ENCODE peak calls at places on chromosomes 4 and X, in seven cellular contexts. S is mesendoderm, H is mesenchymal stem cell, T is IMR-90, Z is trophoblast cell, E is H9, Y is H1. V is an unnamed sample.

GRCh38 chr4:38266616-38267015 is 306.4 kb downstream of the PTTG2 start:
- DNase-seq in S (no peak), H (peak), T (peak), Z (peak), E (no peak), Y (no peak), V (no peak)

GRCh38 chr4:1721666-1722550 is 587 bp downstream of the TACC3 start:
- DNase-seq in S (no peak), H (no peak), T (no peak), Z (no peak), E (peak), Y (no peak), V (no peak)

GRCh38 chr4:15587649-15588048 is 67.5 kb downstream of the FBXL5 start:
- DNase-seq in S (no peak), H (no peak), T (no peak), Z (no peak), E (no peak), Y (no peak), V (no peak)

GRCh38 chr4:140866492-140867005 is 110.4 kb upstream of the TBC1D9 start:
- DNase-seq in S (no peak), H (no peak), T (no peak), Z (no peak), E (no peak), Y (no peak), V (peak)

GRCh38 chr4:60389636-60390035 is 810.5 kb upstream of the ADGRL3 start:
- DNase-seq in S (peak), H (no peak), T (no peak), Z (no peak), E (no peak), Y (no peak), V (no peak)

GRCh38 chr4:95675623-95676022 is 126.8 kb upstream of the UNC5C start:
- DNase-seq in S (no peak), H (no peak), T (no peak), Z (no peak), E (no peak), Y (no peak), V (no peak)

GRCh38 chrX:9788908-9789307 is 2.7 kb downstream of the SHROOM2 start:
- DNase-seq in S (no peak), H (peak), T (peak), Z (no peak), E (no peak), Y (no peak), V (no peak)

GRCh38 chr4:101355246-101355645 is 7.9 kb upstream of the PPP3CA start:
- DNase-seq in S (no peak), H (no peak), T (no peak), Z (no peak), E (no peak), Y (no peak), V (no peak)

GRCh38 chr4:6134612-6135220 is 65.6 kb downstream of the JAKMIP1 start:
- DNase-seq in S (peak), H (no peak), T (no peak), Z (no peak), E (peak), Y (no peak), V (no peak)

GRCh38 chrX:43679778-43680177 is 23.7 kb downstream of the MAOA start:
- DNase-seq in S (no peak), H (no peak), T (no peak), Z (no peak), E (no peak), Y (no peak), V (no peak)

GRCh38 chr4:168619266-168619631 is 122.4 kb downstream of the PALLD start:
- DNase-seq in S (no peak), H (no peak), T (peak), Z (no peak), E (no peak), Y (no peak), V (no peak)

GRCh38 chr4:55658657-55659056 is 22.6 kb upstream of the NMU start:
- DNase-seq in S (no peak), H (no peak), T (no peak), Z (no peak), E (no peak), Y (no peak), V (no peak)

GRCh38 chr4:53515076-53515475 is 76.2 kb downstream of the LNX1 start:
- DNase-seq in S (no peak), H (no peak), T (no peak), Z (peak), E (no peak), Y (no peak), V (no peak)

GRCh38 chr4:23097251-23097650 is 404.5 kb downstream of the GBA3 start:
- DNase-seq in S (no peak), H (peak), T (peak), Z (no peak), E (no peak), Y (no peak), V (no peak)

GRCh38 chr4:119726505-119726904 is 97.9 kb upstream of the PDE5A start:
- DNase-seq in S (no peak), H (no peak), T (peak), Z (no peak), E (no peak), Y (no peak), V (no peak)

GRCh38 chr4:60201052-60201673 is 999.0 kb upstream of the ADGRL3 start:
- DNase-seq in S (peak), H (peak), T (peak), Z (peak), E (peak), Y (peak), V (peak)

GRCh38 chrX:100721328-100721727 is 10.6 kb downstream of the SYTL4 start:
- DNase-seq in S (no peak), H (no peak), T (no peak), Z (no peak), E (no peak), Y (no peak), V (no peak)

GRCh38 chrX:129360175-129360574 is 163.1 kb downstream of the SMARCA1 start:
- DNase-seq in S (peak), H (peak), T (peak), Z (peak), E (peak), Y (no peak), V (peak)

GRCh38 chrX:74085642-74086236 is 218.2 kb upstream of the ZCCHC13 start:
- DNase-seq in S (peak), H (peak), T (no peak), Z (peak), E (no peak), Y (no peak), V (no peak)

GRCh38 chrX:45840411-45840950 is 639.8 kb upstream of the DIPK2B start:
- DNase-seq in S (no peak), H (no peak), T (no peak), Z (no peak), E (no peak), Y (no peak), V (no peak)

GRCh38 chr4:78989697-78990270 is 50.5 kb upstream of the PAQR3 start:
- DNase-seq in S (no peak), H (no peak), T (no peak), Z (no peak), E (no peak), Y (no peak), V (no peak)

GRCh38 chr4:84495448-84496221 is 3.5 kb downstream of the NKX6-1 start:
- DNase-seq in S (no peak), H (no peak), T (no peak), Z (no peak), E (peak), Y (no peak), V (no peak)

GRCh38 chr4:184328022-184328736 is 110.5 kb upstream of the ENPP6 start:
- DNase-seq in S (no peak), H (no peak), T (no peak), Z (no peak), E (no peak), Y (no peak), V (no peak)

GRCh38 chr4:80071643-80072606 is 1.1 kb downstream of the ANTXR2 start:
- DNase-seq in S (peak), H (peak), T (peak), Z (peak), E (peak), Y (peak), V (peak)

GRCh38 chr4:128471576-128471975 is 184.0 kb upstream of the PGRMC2 start:
- DNase-seq in S (no peak), H (peak), T (no peak), Z (no peak), E (no peak), Y (no peak), V (no peak)

GRCh38 chr4:28555851-28556250 is 1695.2 kb downstream of the STIM2 start:
- DNase-seq in S (no peak), H (peak), T (peak), Z (no peak), E (no peak), Y (no peak), V (no peak)

GRCh38 chrX:3184176-3184930 is 143.1 kb downstream of the ARSF start:
- DNase-seq in S (no peak), H (peak), T (peak), Z (peak), E (no peak), Y (no peak), V (no peak)

GRCh38 chr4:181957088-181957487 is 286.1 kb upstream of the TENM3 start:
- DNase-seq in S (peak), H (peak), T (peak), Z (peak), E (no peak), Y (no peak), V (no peak)

GRCh38 chr4:118927976-118928375 is 39.3 kb downstream of the SYNPO2 start:
- DNase-seq in S (no peak), H (no peak), T (no peak), Z (no peak), E (no peak), Y (no peak), V (no peak)

GRCh38 chr4:1833307-1834046 is 22.5 kb downstream of the LETM1 start:
- DNase-seq in S (no peak), H (no peak), T (no peak), Z (no peak), E (no peak), Y (no peak), V (no peak)

GRCh38 chr4:54659213-54660144 is 1.7 kb downstream of the KIT start:
- DNase-seq in S (peak), H (peak), T (peak), Z (no peak), E (no peak), Y (no peak), V (peak)

GRCh38 chr4:54322817-54323417 is 93.8 kb downstream of the PDGFRA start:
- DNase-seq in S (peak), H (peak), T (peak), Z (peak), E (peak), Y (peak), V (peak)

GRCh38 chr4:170106899-170107298 is 17.1 kb upstream of the AADAT start:
- DNase-seq in S (peak), H (no peak), T (no peak), Z (no peak), E (no peak), Y (no peak), V (no peak)

GRCh38 chrX:27309406-27309805 is 153.7 kb downstream of the PPP4R3C start:
- DNase-seq in S (no peak), H (no peak), T (no peak), Z (no peak), E (no peak), Y (no peak), V (no peak)

GRCh38 chr4:185370291-185370690 is 25.4 kb downstream of the LRP2BP start:
- DNase-seq in S (peak), H (no peak), T (no peak), Z (no peak), E (no peak), Y (no peak), V (no peak)

GRCh38 chr4:78136109-78137081 is 79.3 kb downstream of the FRAS1 start:
- DNase-seq in S (no peak), H (no peak), T (no peak), Z (no peak), E (no peak), Y (no peak), V (no peak)

GRCh38 chr4:153451931-153452660 is 14.1 kb upstream of the TMEM131L start:
- DNase-seq in S (peak), H (peak), T (no peak), Z (no peak), E (peak), Y (peak), V (no peak)

GRCh38 chr4:153450545-153450917 is 15.6 kb upstream of the TMEM131L start:
- DNase-seq in S (no peak), H (no peak), T (no peak), Z (no peak), E (no peak), Y (no peak), V (no peak)

GRCh38 chr4:153449338-153449737 is 16.8 kb upstream of the TMEM131L start:
- DNase-seq in S (no peak), H (no peak), T (no peak), Z (no peak), E (no peak), Y (no peak), V (no peak)

GRCh38 chr4:153453455-153453854 is 12.7 kb upstream of the TMEM131L start:
- DNase-seq in S (no peak), H (no peak), T (no peak), Z (no peak), E (no peak), Y (no peak), V (no peak)

GRCh38 chr4:153452661-153453378 is 13.3 kb upstream of the TMEM131L start:
- DNase-seq in S (no peak), H (peak), T (no peak), Z (no peak), E (no peak), Y (no peak), V (no peak)
- H2BK120ac ChIP-seq in S (no peak), H (no peak), T (no peak), Z (no peak), E (no peak), Y (no peak), V (no peak)

GRCh38 chrX:153932220-153932915 is 2.5 kb downstream of the NAA10 start:
- DNase-seq in S (no peak), H (no peak), T (no peak), Z (no peak), E (no peak), Y (no peak), V (no peak)
- H2BK120ac ChIP-seq in S (no peak), H (no peak), T (no peak), Z (no peak), E (no peak), Y (no peak), V (no peak)

GRCh38 chr4:152029631-152030030 is 268.8 kb upstream of the GATB start:
- DNase-seq in S (no peak), H (no peak), T (no peak), Z (no peak), E (no peak), Y (no peak), V (no peak)

GRCh38 chr4:152033621-152034020 is 272.8 kb upstream of the GATB start:
- DNase-seq in S (no peak), H (no peak), T (peak), Z (no peak), E (no peak), Y (no peak), V (no peak)

GRCh38 chr4:152036626-152037025 is 275.8 kb upstream of the GATB start:
- DNase-seq in S (no peak), H (no peak), T (peak), Z (no peak), E (no peak), Y (no peak), V (no peak)

GRCh38 chr4:152028131-152028530 is 267.3 kb upstream of the GATB start:
- DNase-seq in S (no peak), H (no peak), T (no peak), Z (no peak), E (no peak), Y (no peak), V (no peak)

DNA sequence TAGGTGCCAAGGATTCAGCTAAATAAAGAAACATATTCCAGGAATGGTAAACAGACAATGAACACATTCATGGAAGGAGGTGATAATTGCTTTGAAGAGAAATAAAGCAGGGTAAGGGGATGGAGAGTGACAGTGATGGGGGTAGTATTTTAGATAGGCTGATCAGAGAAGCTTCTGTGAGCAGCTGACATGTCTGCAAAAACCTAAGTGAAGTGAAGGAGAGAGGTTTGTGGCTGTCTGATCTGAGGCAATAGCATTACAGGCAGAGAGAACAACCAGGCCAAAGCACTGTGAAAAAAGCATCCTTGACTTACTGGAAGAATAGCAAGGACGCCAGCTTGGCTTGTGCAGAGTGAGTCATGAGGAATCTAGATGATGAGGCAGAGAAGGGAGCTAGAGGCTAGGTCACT is 271.9 kb upstream of the GATB start:
- DNase-seq in S (no peak), H (peak), T (peak), Z (peak), E (no peak), Y (no peak), V (no peak)
- H2BK120ac ChIP-seq in S (no peak), H (no peak), T (peak), Z (no peak), E (no peak), Y (no peak), V (no peak)

DNA sequence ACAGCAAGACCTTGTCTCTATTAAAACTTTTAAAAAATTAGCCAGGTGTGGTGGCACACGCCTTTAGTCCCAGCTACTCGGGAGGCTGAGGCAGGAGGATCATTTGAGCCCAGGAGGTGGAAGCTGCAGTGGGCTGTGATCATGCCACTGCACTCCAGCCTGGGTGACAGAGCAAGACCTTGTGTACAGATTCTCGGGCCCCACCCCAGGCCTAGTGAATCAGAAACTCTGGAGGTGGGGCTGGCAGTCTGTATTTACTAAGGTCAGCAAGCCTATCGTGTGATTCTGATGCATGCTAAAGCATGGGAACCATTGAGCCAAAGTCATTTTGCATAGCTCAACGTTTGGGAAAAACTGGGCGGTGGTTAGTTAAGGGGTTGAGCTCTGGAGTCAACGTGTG is 3.5 kb downstream of the S100G start:
- DNase-seq in S (no peak), H (no peak), T (no peak), Z (no peak), E (no peak), Y (no peak), V (no peak)
- H2BK120ac ChIP-seq in S (no peak), H (no peak), T (peak), Z (no peak), E (no peak), Y (no peak), V (no peak)

GRCh38 chr4:186486172-186486571 is 69.2 kb downstream of the MTNR1A start:
- DNase-seq in S (no peak), H (no peak), T (peak), Z (no peak), E (no peak), Y (no peak), V (peak)

GRCh38 chr4:186485621-186486062 is 69.7 kb downstream of the MTNR1A start:
- DNase-seq in S (peak), H (peak), T (peak), Z (no peak), E (no peak), Y (no peak), V (peak)

GRCh38 chr4:186487726-186488125 is 67.6 kb downstream of the MTNR1A start:
- DNase-seq in S (no peak), H (no peak), T (no peak), Z (no peak), E (no peak), Y (no peak), V (no peak)

GRCh38 chr4:186481998-186482790 is 73.2 kb downstream of the MTNR1A start:
- DNase-seq in S (no peak), H (no peak), T (no peak), Z (no peak), E (peak), Y (no peak), V (no peak)

GRCh38 chr4:186483656-186484055 is 71.7 kb downstream of the MTNR1A start:
- DNase-seq in S (no peak), H (no peak), T (no peak), Z (no peak), E (no peak), Y (no peak), V (no peak)
- H2BK120ac ChIP-seq in S (no peak), H (no peak), T (no peak), Z (no peak), E (no peak), Y (no peak), V (no peak)

GRCh38 chrX:79089897-79090584 is 54.4 kb upstream of the GPR174 start:
- DNase-seq in S (no peak), H (no peak), T (no peak), Z (no peak), E (no peak), Y (no peak), V (no peak)
- H2BK120ac ChIP-seq in S (no peak), H (no peak), T (no peak), Z (no peak), E (no peak), Y (no peak), V (no peak)

DNA sequence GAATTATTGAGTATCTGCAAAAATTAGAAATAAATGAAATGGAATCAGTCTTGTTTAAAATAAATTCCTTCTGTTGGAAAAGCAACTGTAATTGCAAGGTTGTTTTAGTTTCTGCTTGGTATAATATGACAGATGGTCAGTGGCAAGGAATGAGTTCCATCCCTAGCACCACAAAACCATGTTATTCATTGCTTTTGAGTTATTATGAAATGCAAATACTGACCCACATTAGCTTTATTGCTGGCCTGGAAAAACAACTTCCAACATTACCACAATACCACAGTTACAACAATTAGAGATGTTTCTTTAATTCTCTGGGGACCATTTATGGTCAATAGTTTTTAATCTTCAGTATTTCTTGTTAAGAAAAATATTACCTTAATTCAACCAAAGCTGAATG is 194.4 kb downstream of the TMA16 start:
- DNase-seq in S (no peak), H (no peak), T (no peak), Z (no peak), E (no peak), Y (no peak), V (no peak)
- H2BK120ac ChIP-seq in S (no peak), H (no peak), T (no peak), Z (no peak), E (no peak), Y (no peak), V (no peak)

DNA sequence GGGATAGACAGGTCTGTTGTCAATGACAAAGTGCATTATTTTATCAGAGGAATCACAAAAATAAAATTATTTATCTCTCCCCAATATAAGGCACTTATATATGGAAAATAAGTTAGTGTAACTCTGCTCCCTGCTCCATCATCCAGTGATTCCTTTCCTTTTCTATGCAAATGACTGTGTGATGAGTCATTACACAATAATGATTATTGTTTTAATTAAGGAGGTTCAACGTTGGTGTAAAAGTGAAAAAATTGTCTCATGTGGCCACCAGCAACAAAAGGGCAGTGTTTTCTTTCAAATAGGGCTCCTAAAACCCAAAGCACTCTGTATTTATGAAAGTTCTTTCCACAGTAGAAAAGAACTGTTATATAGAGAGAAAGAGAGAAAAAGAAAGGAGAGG is 16.7 kb downstream of the SLC7A11 start:
- DNase-seq in S (no peak), H (no peak), T (peak), Z (no peak), E (no peak), Y (no peak), V (no peak)
- H2BK120ac ChIP-seq in S (no peak), H (no peak), T (peak), Z (no peak), E (no peak), Y (no peak), V (no peak)